ENCODE peak calls at places on chromosomes 6 and 20, in four cellular contexts. C is left ventricle myocardium inferior, N is lower lobe of right lung, B is tibial artery. V is an unnamed sample.

GRCh38 chr6:137036566-137037300 is 8.0 kb downstream of the IL20RA start:
- DNase-seq in B (no peak), N (no peak), C (no peak), V (no peak)

GRCh38 chr6:23446394-23447001 is 679.5 kb upstream of the NRSN1 start:
- DNase-seq in N (no peak), C (no peak), B (no peak), V (no peak)

GRCh38 chr6:129181001-129181400 is 298.1 kb downstream of the LAMA2 start:
- DNase-seq in B (no peak), C (no peak), N (no peak), V (no peak)

GRCh38 chr6:123091091-123091895 is 95.3 kb downstream of the CLVS2 start:
- DNase-seq in N (no peak), C (no peak), B (no peak), V (no peak)

GRCh38 chr20:18705906-18706305 is 107.7 kb upstream of the SCP2D1 start:
- DNase-seq in N (no peak), C (no peak), B (no peak), V (no peak)

GRCh38 chr6:100877851-100878250 is 3.3 kb downstream of the ASCC3 start:
- DNase-seq in N (no peak), C (no peak), B (no peak), V (no peak)

GRCh38 chr20:31497838-31498540 is 16.3 kb upstream of the HM13 start:
- DNase-seq in C (peak; percentile 65), N (no peak), B (no peak), V (no peak)

GRCh38 chr20:35972445-35972844 is 4.1 kb downstream of the CNBD2 start:
- DNase-seq in N (no peak), B (no peak), C (no peak), V (no peak)

GRCh38 chr6:146905313-146905712 is 298.9 kb upstream of the STXBP5 start:
- DNase-seq in C (no peak), N (no peak), B (no peak), V (peak; percentile 37)

GRCh38 chr6:159826004-159826403 is 25.9 kb downstream of the PNLDC1 start:
- DNase-seq in C (no peak), N (peak; percentile 33), B (peak; percentile 17), V (no peak)

GRCh38 chr20:46990017-46990810 is 95.6 kb downstream of the EYA2 start:
- DNase-seq in C (no peak), B (no peak), N (no peak), V (no peak)

DNA sequence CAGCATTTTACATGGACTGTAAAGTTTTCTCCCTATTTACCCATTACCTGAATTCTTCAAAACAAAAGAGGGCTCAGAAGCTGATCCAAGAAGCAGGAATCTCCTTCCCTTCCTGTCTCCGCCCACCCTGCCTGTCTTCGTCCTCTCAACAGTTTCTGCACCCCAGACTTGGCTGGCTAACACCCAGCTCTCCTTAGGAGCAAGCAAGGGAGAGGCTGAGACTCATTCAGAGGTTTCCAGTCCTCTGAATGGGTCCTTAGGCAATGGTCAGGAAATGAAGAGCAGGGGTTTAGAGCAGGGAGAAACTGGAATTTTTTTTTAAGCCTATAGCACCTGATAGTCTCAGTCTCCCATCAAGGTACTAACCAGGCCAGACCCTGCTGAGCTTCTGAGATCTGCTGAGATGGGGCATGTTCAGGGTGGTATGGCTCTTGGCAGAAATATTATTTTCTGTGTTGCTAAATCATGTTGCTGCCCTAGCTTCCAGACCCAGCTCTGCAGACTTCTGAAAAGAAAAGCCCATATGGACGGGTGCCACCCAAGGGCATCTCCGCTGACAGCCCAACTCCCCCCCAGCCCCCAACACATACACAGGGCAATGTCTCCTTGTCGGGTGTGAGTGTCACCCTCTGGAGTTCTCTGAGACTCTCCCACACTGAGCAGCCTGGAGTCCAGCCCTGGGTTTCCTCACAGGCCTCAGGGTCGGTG is 74.6 kb upstream of the CD93 start:
- DNase-seq in N (no peak), C (no peak), B (no peak), V (no peak)
- H3K36me3 ChIP-seq in N (no peaks in the 10 kb centered on the region), C (no peaks in the 10 kb centered on the region), B (no peaks in the 10 kb centered on the region), V (no peaks in the 10 kb centered on the region)

GRCh38 chr20:63202811-63203526 is 13.0 kb downstream of the YTHDF1 start:
- DNase-seq in N (no peak), C (no peak), B (no peak), V (no peak)

GRCh38 chr20:63206878-63207277 is 9.1 kb downstream of the YTHDF1 start:
- DNase-seq in C (no peak), B (no peak), N (no peak), V (no peak)

GRCh38 chr20:63205896-63206295 is 10.0 kb downstream of the YTHDF1 start:
- DNase-seq in C (no peak), N (no peak), B (no peak), V (no peak)

GRCh38 chr20:63202021-63202420 is 13.9 kb downstream of the YTHDF1 start:
- DNase-seq in C (no peak), B (no peak), N (no peak), V (no peak)

GRCh38 chr20:63204362-63204761 is 11.6 kb downstream of the YTHDF1 start:
- DNase-seq in N (no peak), C (no peak), B (no peak), V (no peak)
- H3K36me3 ChIP-seq in N (peaks cover 92% of the 10 kb centered on the region), C (peaks cover 77% of the 10 kb centered on the region), B (peaks cover 69% of the 10 kb centered on the region), V (peaks cover 44% of the 10 kb centered on the region)

GRCh38 chr6:42236030-42236429 is 18.4 kb upstream of the MRPS10 start:
- DNase-seq in C (no peak), B (no peak), N (no peak), V (no peak)
- H3K36me3 ChIP-seq in C (peaks cover 17% of the 10 kb centered on the region), B (peaks cover 9% of the 10 kb centered on the region), N (peaks cover 29% of the 10 kb centered on the region), V (no peaks in the 10 kb centered on the region)

DNA sequence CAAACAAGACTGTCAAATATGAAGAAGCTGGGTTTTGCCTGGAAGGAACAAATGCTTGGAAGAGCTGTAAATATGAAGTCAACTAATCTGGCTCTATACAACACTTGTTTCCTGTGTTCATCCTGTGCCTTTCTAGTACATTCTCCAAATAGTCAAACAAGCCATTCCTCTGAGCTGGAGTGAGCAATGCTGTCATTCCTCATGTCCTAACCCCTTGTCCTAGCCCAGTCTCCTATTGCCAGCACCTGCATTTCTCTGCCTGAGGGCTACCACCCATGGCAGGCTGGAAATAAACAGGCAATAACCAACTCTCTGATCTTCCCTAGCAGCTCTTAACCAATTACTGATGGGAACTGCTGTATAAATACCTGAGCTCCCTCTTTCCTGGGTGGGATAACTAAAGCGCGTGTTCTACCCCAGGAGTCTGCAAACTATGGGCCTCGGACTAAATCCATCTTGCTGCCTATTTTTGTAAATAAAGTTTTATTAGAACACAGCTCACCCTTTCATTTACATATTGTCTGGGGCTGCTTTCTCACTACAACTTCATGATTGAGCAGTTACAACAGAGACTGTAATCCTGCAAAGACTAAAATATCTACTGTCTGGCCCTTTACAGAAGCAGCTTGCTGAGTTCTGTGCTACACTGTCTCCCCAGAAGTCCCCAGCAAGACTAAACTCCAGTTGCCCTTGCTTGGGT is 13.4 kb downstream of the RIMS4 start:
- DNase-seq in N (no peak), B (no peak), C (no peak), V (no peak)
- H3K36me3 ChIP-seq in N (no peaks in the 10 kb centered on the region), B (no peaks in the 10 kb centered on the region), C (no peaks in the 10 kb centered on the region), V (no peaks in the 10 kb centered on the region)

DNA sequence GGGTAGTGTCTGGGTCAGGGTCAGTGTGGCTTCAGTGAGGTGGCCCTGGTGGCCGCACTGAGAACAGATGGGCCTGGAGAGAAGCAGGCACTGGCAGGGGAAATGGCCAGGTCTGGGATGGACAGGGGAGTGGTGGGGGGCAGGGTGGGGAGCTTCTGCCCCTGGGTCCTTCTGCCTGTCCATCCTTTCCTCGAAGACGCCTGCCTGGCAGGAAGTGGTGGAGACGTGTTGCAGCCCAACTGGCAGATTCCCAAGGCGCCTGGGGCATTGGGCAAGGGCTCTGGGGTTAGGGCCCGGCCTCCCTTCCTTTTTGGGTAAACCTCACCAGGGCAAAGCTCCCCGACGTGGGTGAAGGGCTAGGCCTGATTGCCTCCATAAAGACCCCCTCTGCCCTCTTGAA is 10.4 kb downstream of the SRC start:
- DNase-seq in B (peak; percentile 92), N (peak; percentile 85), C (peak; percentile 65), V (no peak)
- H3K36me3 ChIP-seq in B (peaks cover 3% of the 10 kb centered on the region), N (peaks cover 11% of the 10 kb centered on the region), C (no peaks in the 10 kb centered on the region), V (no peaks in the 10 kb centered on the region)

GRCh38 chr6:33315753-33316602 is 1.6 kb downstream of the ZBTB22 start:
- DNase-seq in C (no peak), B (no peak), N (no peak), V (peak; percentile 18)
- H3K36me3 ChIP-seq in C (peaks cover 29% of the 10 kb centered on the region), B (peaks cover 25% of the 10 kb centered on the region), N (peaks cover 36% of the 10 kb centered on the region), V (no peaks in the 10 kb centered on the region)

DNA sequence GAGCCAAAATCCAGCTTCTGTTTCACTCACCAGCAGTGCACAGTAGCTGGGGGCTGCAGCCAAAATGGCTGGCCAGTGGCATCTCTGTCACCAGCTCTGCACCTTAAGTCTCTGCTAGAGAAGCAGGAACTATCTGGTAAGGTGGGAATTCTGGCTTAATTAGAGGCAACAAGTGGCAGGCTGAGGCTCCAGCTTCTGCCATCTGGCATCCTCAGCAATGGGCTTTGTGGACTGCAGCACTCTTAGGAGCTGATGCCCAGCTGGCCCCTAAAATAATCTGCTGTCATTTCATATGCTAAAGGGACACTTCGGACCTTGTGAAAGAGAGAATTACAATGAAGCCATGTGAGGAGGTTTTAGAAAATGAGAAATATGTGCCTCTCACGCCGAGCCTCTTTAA is 4.6 kb upstream of the CLDN20 start:
- DNase-seq in B (no peak), N (no peak), C (no peak), V (no peak)
- H3K36me3 ChIP-seq in B (peaks cover 51% of the 10 kb centered on the region), N (peaks cover 65% of the 10 kb centered on the region), C (peaks cover 51% of the 10 kb centered on the region), V (peaks cover 27% of the 10 kb centered on the region)

GRCh38 chr6:35080016-35080680 is 61.0 kb downstream of the TCP11 start:
- DNase-seq in N (no peak), C (no peak), B (no peak), V (no peak)
- H3K36me3 ChIP-seq in N (peaks cover 89% of the 10 kb centered on the region), C (peaks cover 91% of the 10 kb centered on the region), B (peaks cover 75% of the 10 kb centered on the region), V (no peaks in the 10 kb centered on the region)

V was measured in pancreas.